ENCODE peak calls at places on chromosomes 3 and 15, in seven cellular contexts. G, Z, U, Q, V, A and Y are unnamed samples.
A peak's percentile ranks its signal among the peaks of the same experiment; 100 is the strongest.

GRCh38 chr15:36589971-36590370 is 10.5 kb downstream of the CDIN1 start:
- DNase-seq in Z (peak; percentile 14), V (no peak), U (peak; percentile 66), A (no peak), G (no peak), Q (no peak), Y (no peak)

GRCh38 chr15:70281811-70282307 is 184.1 kb upstream of the TLE3 start:
- DNase-seq in G (no peak), V (no peak), Z (peak; percentile 72), U (no peak), A (peak; percentile 32), Q (no peak), Y (no peak)

GRCh38 chr15:85854345-85855097 is 59.8 kb upstream of the KLHL25 start:
- DNase-seq in Z (peak; percentile 77), G (peak; percentile 56), Q (peak; percentile 73), A (peak; percentile 26), V (peak; percentile 68), U (peak; percentile 58), Y (peak; percentile 48)

GRCh38 chr3:127849368-127849767 is 27.1 kb upstream of the MGLL start:
- DNase-seq in Q (no peak), A (no peak), U (no peak), Z (no peak), G (no peak), V (no peak), Y (no peak)

GRCh38 chr3:3172627-3173026 is 6.9 kb downstream of the CRBN start:
- DNase-seq in Z (no peak), G (no peak), U (no peak), V (no peak), Q (no peak), A (no peak), Y (no peak)

GRCh38 chr15:100060276-100060926 is 281.4 kb downstream of the ADAMTS17 start:
- DNase-seq in U (peak; percentile 14), Q (no peak), A (peak; percentile 99), V (no peak), G (no peak), Z (no peak), Y (peak; percentile 14)

GRCh38 chr3:189985938-189986337 is 134.8 kb downstream of the P3H2 start:
- DNase-seq in A (no peak), G (no peak), U (peak; percentile 56), Z (peak; percentile 26), V (no peak), Q (no peak), Y (no peak)

GRCh38 chr3:63611382-63611781 is 41.1 kb upstream of the SNTN start:
- DNase-seq in Q (no peak), U (no peak), Z (no peak), G (no peak), V (no peak), A (no peak), Y (no peak)

GRCh38 chr15:93823971-93824866 is 407.1 kb upstream of the MCTP2 start:
- DNase-seq in V (no peak), A (no peak), Q (no peak), U (no peak), G (no peak), Z (no peak), Y (no peak)

GRCh38 chr15:101391431-101391830 is 96.4 kb upstream of the SNRPA1 start:
- DNase-seq in Z (no peak), Q (no peak), A (no peak), U (no peak), V (no peak), G (no peak), Y (no peak)

GRCh38 chr3:11718582-11719405 is 75.1 kb upstream of the VGLL4 start:
- DNase-seq in Q (peak; percentile 40), G (peak; percentile 45), V (peak; percentile 35), Z (peak; percentile 80), A (peak; percentile 51), U (peak; percentile 69), Y (peak; percentile 39)

GRCh38 chr3:127747066-127747465 is 74.3 kb downstream of the ABTB1 start:
- DNase-seq in U (no peak), V (no peak), Z (no peak), A (no peak), Q (no peak), G (no peak), Y (no peak)

GRCh38 chr15:89751748-89752147 is 699 bp upstream of the MESP1 start:
- DNase-seq in U (no peak), A (no peak), Z (no peak), G (no peak), V (no peak), Q (no peak), Y (no peak)

GRCh38 chr3:16311960-16312451 is 47.0 kb downstream of the OXNAD1 start:
- DNase-seq in A (peak; percentile 90), U (peak; percentile 48), G (no peak), Z (no peak), Q (peak; percentile 76), V (peak; percentile 77), Y (no peak)

GRCh38 chr15:41161336-41161735 is 45.3 kb upstream of the INO80 start:
- DNase-seq in V (no peak), Q (no peak), A (peak; percentile 52), Z (peak; percentile 15), U (peak; percentile 55), G (no peak), Y (no peak)

GRCh38 chr3:126524429-126524988 is 554 bp downstream of the CHST13 start:
- DNase-seq in G (no peak), A (peak; percentile 18), V (no peak), Q (no peak), U (no peak), Z (no peak), Y (no peak)

GRCh38 chr3:46186856-46187700 is 21.0 kb downstream of the CCR1 start:
- DNase-seq in Z (no peak), V (no peak), A (no peak), U (no peak), G (no peak), Q (no peak), Y (no peak)

GRCh38 chr15:93706476-93706875 is 524.9 kb upstream of the MCTP2 start:
- DNase-seq in A (no peak), Q (no peak), G (no peak), V (no peak), U (no peak), Z (no peak), Y (no peak)

GRCh38 chr3:152474585-152474984 is 205.9 kb downstream of the MBNL1 start:
- DNase-seq in G (peak; percentile 43), A (peak; percentile 69), U (peak; percentile 90), V (no peak), Z (peak; percentile 88), Q (peak; percentile 36), Y (no peak)

GRCh38 chr15:51172190-51172589 is 77.5 kb upstream of the TNFAIP8L3 start:
- DNase-seq in U (peak; percentile 11), A (peak; percentile 53), Z (peak; percentile 64), Q (no peak), V (no peak), G (no peak), Y (no peak)

GRCh38 chr15:70556376-70556775 is 207.0 kb downstream of the UACA start:
- DNase-seq in U (no peak), Q (no peak), G (no peak), Z (no peak), A (no peak), V (no peak), Y (no peak)

GRCh38 chr3:138227650-138228049 is 40.5 kb downstream of the ARMC8 start:
- DNase-seq in Z (peak; percentile 15), V (no peak), A (peak; percentile 22), G (no peak), U (peak; percentile 67), Q (no peak), Y (no peak)

GRCh38 chr15:37084602-37085001 is 15.7 kb downstream of the MEIS2 start:
- DNase-seq in A (no peak), G (no peak), U (no peak), Z (no peak), V (no peak), Q (no peak), Y (no peak)

GRCh38 chr3:183586477-183586876 is 31.0 kb upstream of the KLHL6 start:
- DNase-seq in Z (no peak), Q (peak; percentile 43), G (no peak), A (no peak), U (no peak), V (peak; percentile 47), Y (no peak)

GRCh38 chr15:83424101-83424500 is 23.0 kb upstream of the SH3GL3 start:
- DNase-seq in G (no peak), A (no peak), Z (no peak), V (no peak), U (no peak), Q (no peak), Y (no peak)

GRCh38 chr3:171320721-171321120 is 139.5 kb downstream of the TNIK start:
- DNase-seq in U (peak; percentile 64), V (no peak), Z (no peak), A (no peak), G (no peak), Q (no peak), Y (peak; percentile 45)

GRCh38 chr3:81995334-81995733 is 233.9 kb upstream of the GBE1 start:
- DNase-seq in A (no peak), U (no peak), Z (no peak), V (no peak), G (no peak), Q (no peak), Y (no peak)

GRCh38 chr15:35925634-35926380 is 379.8 kb upstream of the DPH6 start:
- DNase-seq in U (peak; percentile 11), Q (no peak), G (no peak), Z (peak; percentile 20), A (peak; percentile 27), V (no peak), Y (no peak)

GRCh38 chr3:94101860-94102259 is 39.0 kb downstream of the NSUN3 start:
- DNase-seq in U (peak; percentile 16), Q (no peak), A (no peak), V (no peak), Z (peak; percentile 10), G (no peak), Y (no peak)

GRCh38 chr3:128679338-128679737 is 28.7 kb upstream of the RPN1 start:
- DNase-seq in A (no peak), G (no peak), Z (no peak), V (no peak), Q (no peak), U (no peak), Y (no peak)

GRCh38 chr3:71304684-71305083 is 278.8 kb downstream of the FOXP1 start:
- DNase-seq in A (no peak), G (no peak), U (peak; percentile 50), Z (peak; percentile 64), V (peak; percentile 41), Q (peak; percentile 60), Y (peak; percentile 75)

GRCh38 chr15:78768531-78769408 is 42.5 kb downstream of the ADAMTS7 start:
- DNase-seq in G (no peak), A (no peak), U (no peak), Z (no peak), V (no peak), Q (no peak), Y (no peak)

GRCh38 chr15:81170504-81170903 is 26.2 kb upstream of the IL16 start:
- DNase-seq in Q (no peak), G (no peak), Z (peak; percentile 59), U (no peak), V (no peak), A (no peak), Y (no peak)

GRCh38 chr15:54840999-54841398 is 355.7 kb downstream of the RSL24D1 start:
- DNase-seq in U (no peak), A (no peak), Z (no peak), Q (no peak), G (no peak), V (no peak), Y (no peak)

GRCh38 chr15:97978408-97979130 is 18.1 kb downstream of the ARRDC4 start:
- DNase-seq in G (no peak), A (no peak), U (peak; percentile 20), Z (peak; percentile 43), Q (no peak), V (no peak), Y (no peak)

GRCh38 chr3:45553469-45553974 is 41.0 kb upstream of the LIMD1 start:
- DNase-seq in Q (no peak), Z (peak; percentile 64), U (peak; percentile 72), G (no peak), V (no peak), A (peak; percentile 4), Y (no peak)

GRCh38 chr3:19596408-19596807 is 337.6 kb downstream of the EFHB start:
- DNase-seq in A (no peak), G (no peak), V (no peak), U (no peak), Q (no peak), Z (no peak), Y (no peak)

GRCh38 chr3:68352031-68352430 is 580.3 kb downstream of the TAFA4 start:
- DNase-seq in Z (no peak), Q (no peak), A (no peak), U (no peak), V (no peak), G (no peak), Y (no peak)